ENCODE peak calls at places on chromosome 11, in four cellular contexts. A is mesendoderm, J is H1, V is IMR-90. S is an unnamed sample.

GRCh38 chr11:64206457-64207246 is at the start of gene FERMT3:
- DNase-seq in J (no peak), V (no peak), A (no peak), S (no peak)

GRCh38 chr11:47565340-47566165 is at the start of gene PTPMT1:
- DNase-seq in V (peak), A (peak), J (peak), S (peak)

GRCh38 chr11:131253885-131254204 is 116.6 kb upstream of the NTM start:
- DNase-seq in A (peak), J (peak), V (peak), S (peak)

GRCh38 chr11:35005156-35005780 is 88.8 kb downstream of the PDHX start:
- DNase-seq in A (no peak), V (no peak), J (no peak), S (no peak)

GRCh38 chr11:32892355-32893090 is at the start of gene QSER1:
- DNase-seq in A (peak), V (peak), J (peak), S (peak)

GRCh38 chr11:128022007-128022368 is 565.4 kb downstream of the ETS1 start:
- DNase-seq in A (no peak), V (peak), J (no peak), S (no peak)

GRCh38 chr11:64755681-64756361 is 4.0 kb downstream of the PYGM start:
- DNase-seq in A (no peak), J (no peak), V (no peak), S (no peak)

GRCh38 chr11:95084509-95084908 is 5.1 kb upstream of the ENDOD1 start:
- DNase-seq in J (no peak), V (peak), A (peak), S (no peak)

GRCh38 chr11:14029971-14030531 is 67.5 kb downstream of the SPON1 start:
- DNase-seq in V (peak), J (no peak), A (no peak), S (no peak)

GRCh38 chr11:6474423-6474792 is 667 bp upstream of the TRIM3 start:
- DNase-seq in V (no peak), J (no peak), A (no peak), S (no peak)

GRCh38 chr11:6472934-6473333 is 807 bp downstream of the TRIM3 start:
- DNase-seq in J (no peak), V (no peak), A (no peak), S (no peak)

GRCh38 chr11:6473481-6474422 is at the start of gene TRIM3:
- DNase-seq in J (peak), A (peak), V (peak), S (peak)

GRCh38 chr11:6469599-6469998 is 4.1 kb downstream of the TRIM3 start:
- DNase-seq in A (no peak), J (no peak), V (no peak), S (no peak)

DNA sequence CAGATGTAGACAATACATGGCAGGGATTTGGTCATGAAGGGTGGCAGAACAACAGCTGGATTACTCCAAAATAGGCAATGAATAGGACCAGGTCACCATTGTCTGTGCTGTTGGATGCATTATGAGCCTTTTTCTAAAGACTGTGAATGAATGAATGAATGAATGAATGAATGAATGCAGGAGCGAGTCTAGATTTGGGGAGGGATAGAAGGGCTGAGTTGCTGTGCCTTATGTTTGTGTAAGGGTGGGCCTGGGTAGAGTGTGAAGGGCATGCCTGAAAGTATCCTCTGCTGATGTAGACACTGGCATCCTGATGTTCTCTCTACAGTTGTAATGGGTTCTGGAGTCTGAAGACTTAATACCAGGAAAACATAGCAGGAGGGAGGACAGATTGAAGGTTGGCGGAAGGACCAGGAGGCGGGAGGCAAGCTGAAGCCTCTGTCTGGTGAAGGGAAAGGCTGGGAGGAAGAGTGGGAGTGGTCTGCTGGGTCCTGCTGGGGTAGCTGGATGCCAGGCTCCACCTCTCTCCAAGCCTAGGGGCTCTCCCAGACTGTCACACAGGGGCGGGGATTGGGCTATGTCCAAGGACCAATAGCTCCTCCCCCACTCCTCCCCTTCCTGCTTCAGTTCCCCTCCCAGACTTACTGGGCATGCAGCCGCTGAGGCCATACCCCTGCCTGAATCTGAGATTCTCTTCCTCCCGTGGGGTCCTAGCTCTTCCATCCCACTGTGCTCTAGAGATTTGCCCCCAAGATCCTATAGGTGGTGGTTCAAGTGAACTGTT is 4.8 kb downstream of the TRIM3 start:
- DNase-seq in J (peak), V (peak), A (peak), S (peak)
- H4K5ac ChIP-seq in J (no peak), V (peak), A (no peak), S (no peak)

GRCh38 chr11:96652516-96652915 is 262.7 kb downstream of the JRKL start:
- DNase-seq in V (no peak), J (no peak), A (no peak), S (no peak)
- H4K5ac ChIP-seq in V (no peak), J (no peak), A (no peak), S (no peak)

DNA sequence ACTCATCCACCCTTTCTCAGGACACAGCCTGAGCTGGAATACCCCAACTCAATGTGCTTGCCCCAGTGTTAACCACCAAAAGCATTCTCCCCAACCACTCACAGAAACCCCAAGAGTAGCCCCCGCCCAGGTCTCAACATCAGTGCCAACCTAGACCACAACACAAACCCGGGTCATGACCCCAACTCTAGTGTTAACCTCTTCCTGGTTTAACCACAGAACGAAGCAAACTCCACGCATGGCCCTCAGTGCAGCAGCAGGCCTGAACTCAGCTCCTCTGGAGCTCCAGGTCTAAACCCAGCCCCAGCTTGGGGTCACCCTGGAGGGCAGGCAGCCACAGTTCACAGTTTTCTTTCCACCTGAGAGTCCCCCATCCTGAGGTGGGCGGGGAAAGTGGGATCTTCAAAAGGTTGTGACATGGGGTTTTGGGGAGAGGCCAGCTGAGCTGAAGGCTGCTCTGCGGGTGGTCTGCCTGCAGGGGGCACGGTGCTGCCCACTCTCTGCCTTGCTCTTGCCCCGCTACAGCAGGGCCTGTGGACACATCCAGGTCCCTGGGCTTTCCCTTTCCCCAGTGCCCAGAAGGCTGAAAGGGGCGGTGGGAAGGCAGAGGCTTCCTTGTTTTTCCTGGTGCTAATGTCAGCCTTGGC is 37.9 kb downstream of the NECTIN1 start:
- DNase-seq in J (no peak), A (no peak), V (no peak), S (no peak)
- H4K5ac ChIP-seq in J (no peak), A (no peak), V (no peak), S (no peak)

GRCh38 chr11:27913650-27914049 is 194.3 kb downstream of the KIF18A start:
- DNase-seq in V (peak), J (no peak), A (peak), S (no peak)
- H4K5ac ChIP-seq in V (peak), J (no peak), A (no peak), S (no peak)

GRCh38 chr11:74157169-74157568 is 13.6 kb downstream of the C2CD3 start:
- DNase-seq in V (peak), J (no peak), A (no peak), S (no peak)

GRCh38 chr11:74154621-74155281 is 16.1 kb downstream of the C2CD3 start:
- DNase-seq in V (no peak), J (no peak), A (no peak), S (no peak)

GRCh38 chr11:74162688-74163467 is 7.9 kb downstream of the C2CD3 start:
- DNase-seq in A (no peak), V (no peak), J (no peak), S (no peak)

GRCh38 chr11:74159642-74160041 is 11.2 kb downstream of the C2CD3 start:
- DNase-seq in A (no peak), J (no peak), V (peak), S (no peak)
- H4K5ac ChIP-seq in A (no peak), J (no peak), V (no peak), S (no peak)